ENCODE peak calls at places on chromosomes 13 and 19, in nine cellular contexts. C is PC-3; G is fibroblast of mammary gland; R is CD8-positive, alpha-beta T cell; A is transverse colon; O is choroid plexus epithelial cell; N is psoas muscle; Q is GM20000; S is progenitor cell of endocrine pancreas. D is an unnamed sample.

GRCh38 chr13:64723735-64724134 is 2506.4 kb downstream of the PCDH9 start:
- DNase-seq in S (no peak), O (peak; percentile 90), R (no peak), Q (no peak), G (peak; percentile 75), A (no peak), C (peak; percentile 93), N (no peak), D (peak; percentile 79)

GRCh38 chr13:30819136-30819875 is 84.0 kb downstream of the ALOX5AP start:
- DNase-seq in O (no peak), N (no peak), G (no peak), S (no peak), C (no peak), A (no peak), R (no peak), Q (no peak), D (no peak)

GRCh38 chr19:7673995-7674667 is 2.8 kb upstream of the MCEMP1 start:
- DNase-seq in Q (no peak), C (peak; percentile 87), S (no peak), R (no peak), A (peak; percentile 77), N (peak; percentile 63), O (peak; percentile 69), G (peak; percentile 84), D (peak; percentile 76)

GRCh38 chr13:30607908-30608307 is 9.8 kb upstream of the USPL1 start:
- DNase-seq in S (no peak), G (no peak), R (peak; percentile 40), A (peak; percentile 57), C (no peak), O (no peak), Q (peak; percentile 68), N (no peak), D (peak; percentile 43)

GRCh38 chr13:21812192-21812626 is 141.3 kb downstream of the FGF9 start:
- DNase-seq in Q (no peak), R (no peak), N (no peak), O (no peak), S (no peak), A (no peak), C (no peak), G (no peak), D (no peak)

GRCh38 chr19:8307400-8307964 is 676 bp downstream of the CD320 start:
- DNase-seq in S (peak; percentile 9), R (no peak), N (peak; percentile 26), Q (no peak), A (peak; percentile 24), O (no peak), G (no peak), C (peak; percentile 42), D (no peak)

GRCh38 chr13:20473139-20473538 is 52.5 kb downstream of the CRYL1 start:
- DNase-seq in Q (no peak), N (no peak), A (no peak), G (no peak), S (no peak), R (no peak), C (peak; percentile 56), O (no peak), D (no peak)

GRCh38 chr13:32538234-32538620 is 368 bp downstream of the N4BP2L2 start:
- DNase-seq in A (no peak), G (peak; percentile 45), Q (peak; percentile 65), R (no peak), N (peak; percentile 27), S (peak; percentile 27), O (peak; percentile 61), C (no peak), D (no peak)

GRCh38 chr13:40155176-40155575 is 499.7 kb downstream of the COG6 start:
- DNase-seq in A (no peak), O (no peak), N (no peak), G (no peak), Q (no peak), R (no peak), S (no peak), C (no peak), D (no peak)

GRCh38 chr13:40149611-40150283 is 494.3 kb downstream of the COG6 start:
- DNase-seq in N (no peak), Q (no peak), C (peak; percentile 48), G (peak; percentile 95), O (peak; percentile 96), A (no peak), S (no peak), R (no peak), D (peak; percentile 90)

GRCh38 chr13:40153516-40153915 is 498.1 kb downstream of the COG6 start:
- DNase-seq in C (no peak), O (peak; percentile 49), Q (no peak), N (no peak), R (no peak), G (no peak), A (no peak), S (no peak), D (no peak)

GRCh38 chr13:40152904-40153303 is 497.4 kb downstream of the COG6 start:
- DNase-seq in Q (no peak), O (no peak), R (no peak), C (no peak), N (no peak), A (no peak), S (no peak), G (no peak), D (no peak)

GRCh38 chr13:40152145-40152544 is 496.7 kb downstream of the COG6 start:
- DNase-seq in Q (no peak), A (no peak), R (no peak), C (peak; percentile 67), O (peak; percentile 96), S (no peak), N (no peak), G (peak; percentile 96), D (peak; percentile 94)
- TF ChIP-seq CTCF in Q (no peak), A (no peak), R (no peak), C (peak; percentile 13), O (peak; percentile 38), S (no peak), N (no peak), G (peak; percentile 33), D (peak; percentile 8)

GRCh38 chr13:110109140-110109783 is 197.7 kb downstream of the COL4A1 start:
- DNase-seq in R (no peak), C (no peak), Q (no peak), G (peak; percentile 35), N (no peak), O (no peak), A (no peak), S (no peak), D (no peak)

GRCh38 chr13:110108348-110109139 is 198.4 kb downstream of the COL4A1 start:
- DNase-seq in G (peak; percentile 90), Q (no peak), R (no peak), A (peak; percentile 59), N (peak; percentile 78), O (peak; percentile 95), C (peak; percentile 80), S (peak; percentile 59), D (peak; percentile 87)

GRCh38 chr13:110106726-110107125 is 200.2 kb downstream of the COL4A1 start:
- DNase-seq in S (no peak), G (no peak), Q (no peak), R (no peak), N (no peak), O (no peak), A (peak; percentile 29), C (no peak), D (no peak)

GRCh38 chr13:110109910-110110309 is 197.0 kb downstream of the COL4A1 start:
- DNase-seq in S (no peak), N (peak; percentile 87), G (peak; percentile 96), A (peak; percentile 28), Q (no peak), C (no peak), O (peak; percentile 87), R (no peak), D (peak; percentile 87)

DNA sequence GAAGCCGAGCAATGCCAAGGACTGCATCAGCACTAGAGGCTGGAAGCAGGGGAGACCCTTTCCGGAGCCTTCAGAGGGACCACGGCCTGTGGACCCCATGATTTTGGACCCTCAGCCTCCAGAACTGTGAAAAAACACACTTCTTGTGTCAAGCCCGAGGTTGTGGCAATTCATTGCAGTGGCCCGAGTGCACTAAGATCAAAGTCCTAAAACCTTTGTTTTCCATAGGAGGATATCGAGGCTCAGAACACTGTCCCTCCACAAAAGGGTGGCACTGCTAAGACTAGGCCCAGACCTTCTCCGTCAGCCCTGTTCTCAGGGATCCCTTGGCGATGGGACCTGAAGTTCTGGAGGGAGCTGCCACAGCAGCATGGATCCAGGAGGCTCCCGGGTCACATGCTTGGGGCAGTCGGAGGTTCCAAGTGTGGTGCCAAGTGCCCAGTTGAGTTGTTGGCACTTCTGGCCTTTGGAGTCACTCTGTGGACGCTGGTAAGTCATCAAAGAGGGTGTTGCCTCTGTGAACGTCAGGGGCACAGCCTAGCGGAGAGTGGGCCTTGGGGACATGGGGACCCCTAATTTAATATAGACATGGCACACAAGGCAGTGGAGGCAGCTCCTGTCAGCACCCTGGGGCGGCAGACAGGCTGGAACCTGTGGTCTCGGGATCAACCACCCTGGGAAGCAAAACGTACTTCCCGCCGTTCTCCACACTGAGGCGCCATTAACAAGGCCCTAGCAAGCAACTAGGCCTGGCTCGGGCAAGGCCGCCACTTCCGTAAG is 199.2 kb downstream of the COL4A1 start:
- DNase-seq in G (no peak), O (peak; percentile 35), A (no peak), C (no peak), Q (no peak), S (no peak), R (no peak), N (no peak), D (no peak)
- TF ChIP-seq CTCF in G (peak; percentile 10), O (peak; percentile 40), A (no peak), C (peak; percentile 42), Q (no peak), S (peak; percentile 22), R (no peak), N (peak; percentile 21), D (no peak)

GRCh38 chr19:6204212-6204611 is 68.7 kb downstream of the ACSBG2 start:
- DNase-seq in Q (no peak), C (no peak), R (no peak), S (no peak), G (peak; percentile 39), N (no peak), A (no peak), O (peak; percentile 33), D (peak; percentile 48)

GRCh38 chr19:6196361-6196760 is 60.9 kb downstream of the ACSBG2 start:
- DNase-seq in N (no peak), O (no peak), Q (no peak), G (no peak), A (no peak), R (no peak), S (no peak), C (no peak), D (no peak)

GRCh38 chr19:6204866-6205723 is 69.6 kb downstream of the ACSBG2 start:
- DNase-seq in N (no peak), R (no peak), C (no peak), S (no peak), A (no peak), Q (no peak), O (no peak), G (no peak), D (no peak)

GRCh38 chr19:6198896-6199239 is 63.4 kb downstream of the ACSBG2 start:
- DNase-seq in G (no peak), R (no peak), A (no peak), O (no peak), C (no peak), S (no peak), N (no peak), Q (no peak), D (no peak)

DNA sequence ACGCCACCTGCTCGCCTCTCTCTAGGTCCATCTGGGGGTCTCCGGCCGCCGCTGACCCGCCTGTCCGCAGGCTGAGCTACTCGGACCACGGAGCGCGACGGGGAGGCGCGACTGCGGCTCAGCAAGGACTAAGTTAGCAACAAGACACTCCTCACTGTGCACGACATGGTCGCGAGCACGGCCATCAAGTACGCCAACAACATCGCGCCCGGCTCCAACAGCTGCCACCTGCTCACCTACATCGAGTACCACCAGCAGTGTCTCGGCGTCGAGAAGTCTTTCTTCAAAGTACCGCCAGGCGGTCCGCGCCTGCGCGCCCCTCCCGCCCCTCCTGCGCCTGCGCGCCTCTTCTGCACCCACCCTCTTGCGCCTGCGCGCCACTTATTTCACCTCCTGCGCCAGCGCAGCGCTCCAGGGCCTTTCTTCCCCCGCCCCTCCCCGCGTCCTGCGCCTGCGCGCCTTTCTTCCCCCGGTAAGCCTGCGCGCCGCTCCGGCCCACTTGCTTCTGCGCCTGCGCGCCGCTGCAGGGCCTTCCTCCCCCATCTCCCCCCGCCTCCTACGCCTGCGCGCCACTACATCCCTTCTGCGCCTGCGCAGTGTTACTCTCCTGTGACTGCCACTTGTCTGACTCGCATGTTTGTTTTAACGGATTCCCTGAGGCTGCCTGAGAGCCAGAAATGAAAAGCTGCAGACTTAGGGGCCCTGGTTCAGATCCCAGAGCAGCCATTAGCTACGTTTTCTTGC is 63.9 kb downstream of the ACSBG2 start:
- DNase-seq in N (peak; percentile 99), Q (peak; percentile 99), A (peak; percentile 100), C (peak; percentile 99), G (peak; percentile 98), R (peak; percentile 99), S (peak; percentile 98), O (peak; percentile 99), D (peak; percentile 100)
- TF ChIP-seq CTCF in N (peak; percentile 47), Q (no peak), A (peak; percentile 79), C (no peak), G (peak; percentile 27), R (peak; percentile 51), S (peak; percentile 41), O (peak; percentile 39), D (no peak)

GRCh38 chr19:48419158-48419920 is 25.9 kb downstream of the GRIN2D start:
- DNase-seq in N (peak; percentile 47), A (peak; percentile 75), O (peak; percentile 57), C (peak; percentile 18), Q (peak; percentile 83), S (no peak), R (peak; percentile 45), G (peak; percentile 37), D (no peak)

GRCh38 chr19:48421548-48421947 is 24.2 kb upstream of the GRWD1 start:
- DNase-seq in Q (no peak), G (peak; percentile 77), R (no peak), A (no peak), S (no peak), O (no peak), C (no peak), N (peak; percentile 48), D (no peak)

GRCh38 chr19:48415869-48416268 is 22.4 kb downstream of the GRIN2D start:
- DNase-seq in C (no peak), R (no peak), Q (no peak), N (no peak), G (no peak), O (no peak), A (no peak), S (no peak), D (no peak)

GRCh38 chr19:48417436-48417835 is 24.0 kb downstream of the GRIN2D start:
- DNase-seq in O (no peak), R (no peak), C (no peak), A (no peak), G (no peak), Q (no peak), N (no peak), S (no peak), D (no peak)

DNA sequence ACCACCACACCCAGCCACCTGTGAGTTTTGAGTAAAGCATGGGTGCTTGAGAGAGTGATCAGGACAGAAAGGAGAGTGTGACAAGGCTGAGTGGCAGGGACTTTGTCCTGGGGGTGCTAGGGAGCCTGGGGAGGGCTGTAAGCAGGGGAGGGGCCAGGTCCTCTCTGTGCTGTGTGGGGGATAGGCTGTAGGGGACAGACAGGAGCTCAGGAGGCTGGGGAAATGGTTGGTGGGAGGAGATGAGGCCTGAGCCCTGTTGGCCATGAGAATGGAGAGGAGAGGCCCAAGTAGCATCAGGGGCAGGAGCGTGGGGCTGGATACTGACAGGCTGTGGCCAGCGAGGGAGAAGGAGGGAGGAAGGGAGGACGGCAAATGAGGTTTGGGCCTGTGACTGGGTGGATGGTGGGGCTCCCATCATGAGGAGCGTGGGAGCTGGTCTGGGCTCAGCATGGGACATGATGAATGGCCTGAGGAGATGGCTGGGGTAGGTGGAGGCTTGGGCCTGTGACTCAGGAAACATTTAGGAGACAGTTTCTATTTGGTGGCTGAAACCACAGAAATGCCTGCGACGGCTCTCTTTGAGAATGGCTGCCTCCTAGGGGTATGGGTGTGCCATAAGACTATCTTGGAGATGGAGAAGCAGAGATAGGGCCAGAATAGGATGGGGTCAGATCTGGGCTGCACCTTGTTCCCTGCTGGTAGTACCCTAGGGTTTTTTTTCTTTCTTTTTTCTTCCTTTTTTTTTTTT is 25.0 kb downstream of the GRIN2D start:
- DNase-seq in A (no peak), S (no peak), R (no peak), G (peak; percentile 50), O (no peak), C (peak; percentile 14), Q (peak; percentile 7), N (no peak), D (peak; percentile 39)
- TF ChIP-seq CTCF in A (no peak), S (no peak), R (no peak), G (no peak), O (peak; percentile 28), C (peak; percentile 13), Q (no peak), N (no peak), D (no peak)